ENCODE peak calls at places on chromosomes 2 and 18, in eight cellular contexts. One of them, this sample, is unnamed.

GRCh38 chr2:86231680-86232372 is 32.6 kb downstream of the MRPL35 start:
- DNase-seq in gastrocnemius medialis: no peak
- DNase-seq in upper lobe of right lung: no peak
- DNase-seq in K562: no peak
- DNase-seq in Peyer's patch: no peak
- DNase-seq in fibroblast of lung: no peak
- DNase-seq in upper lobe of left lung: no peak
- DNase-seq in A549: no peak
- DNase-seq in this sample: no peak

GRCh38 chr18:60549338-60549960 is 176.9 kb upstream of the MC4R start:
- DNase-seq in gastrocnemius medialis: no peak
- DNase-seq in upper lobe of right lung: no peak
- DNase-seq in K562: peak; percentile 9
- DNase-seq in Peyer's patch: no peak
- DNase-seq in fibroblast of lung: peak; percentile 70
- DNase-seq in upper lobe of left lung: no peak
- DNase-seq in A549: peak; percentile 58
- DNase-seq in this sample: peak; percentile 83

GRCh38 chr2:111676423-111676822 is 207.6 kb downstream of the ANAPC1 start:
- DNase-seq in gastrocnemius medialis: no peak
- DNase-seq in upper lobe of right lung: no peak
- DNase-seq in K562: no peak
- DNase-seq in Peyer's patch: no peak
- DNase-seq in fibroblast of lung: peak; percentile 34
- DNase-seq in upper lobe of left lung: no peak
- DNase-seq in A549: no peak
- DNase-seq in this sample: peak; percentile 38

GRCh38 chr2:20052872-20053281 is 1.4 kb upstream of the LAPTM4A start:
- DNase-seq in gastrocnemius medialis: peak; percentile 50
- DNase-seq in upper lobe of right lung: peak; percentile 85
- DNase-seq in K562: peak; percentile 83
- DNase-seq in Peyer's patch: no peak
- DNase-seq in fibroblast of lung: peak; percentile 85
- DNase-seq in upper lobe of left lung: no peak
- DNase-seq in A549: peak; percentile 81
- DNase-seq in this sample: peak; percentile 88

GRCh38 chr2:56357655-56358295 is 174.0 kb downstream of the CCDC85A start:
- DNase-seq in gastrocnemius medialis: no peak
- DNase-seq in upper lobe of right lung: no peak
- DNase-seq in K562: no peak
- DNase-seq in Peyer's patch: no peak
- DNase-seq in fibroblast of lung: peak; percentile 62
- DNase-seq in upper lobe of left lung: no peak
- DNase-seq in A549: no peak
- DNase-seq in this sample: no peak

GRCh38 chr18:77376043-77376732 is 126.5 kb downstream of the GALR1 start:
- DNase-seq in gastrocnemius medialis: no peak
- DNase-seq in upper lobe of right lung: no peak
- DNase-seq in K562: no peak
- DNase-seq in Peyer's patch: no peak
- DNase-seq in fibroblast of lung: peak; percentile 8
- DNase-seq in upper lobe of left lung: no peak
- DNase-seq in A549: no peak
- DNase-seq in this sample: no peak

GRCh38 chr2:37338933-37339332 is 5.5 kb upstream of the QPCT start:
- DNase-seq in gastrocnemius medialis: no peak
- DNase-seq in upper lobe of right lung: no peak
- DNase-seq in K562: no peak
- DNase-seq in Peyer's patch: no peak
- DNase-seq in fibroblast of lung: no peak
- DNase-seq in upper lobe of left lung: no peak
- DNase-seq in A549: no peak
- DNase-seq in this sample: no peak

GRCh38 chr2:204849887-204850286 is 304.6 kb downstream of the PARD3B start:
- DNase-seq in gastrocnemius medialis: no peak
- DNase-seq in upper lobe of right lung: no peak
- DNase-seq in K562: no peak
- DNase-seq in Peyer's patch: no peak
- DNase-seq in fibroblast of lung: no peak
- DNase-seq in upper lobe of left lung: no peak
- DNase-seq in A549: no peak
- DNase-seq in this sample: no peak

GRCh38 chr2:24209389-24210105 is 34.7 kb downstream of the FAM228A start:
- DNase-seq in gastrocnemius medialis: no peak
- DNase-seq in upper lobe of right lung: no peak
- DNase-seq in K562: no peak
- DNase-seq in Peyer's patch: no peak
- DNase-seq in fibroblast of lung: no peak
- DNase-seq in upper lobe of left lung: peak; percentile 25
- DNase-seq in A549: no peak
- DNase-seq in this sample: no peak

GRCh38 chr2:101442042-101442666 is 32.8 kb downstream of the RFX8 start:
- DNase-seq in gastrocnemius medialis: no peak
- DNase-seq in upper lobe of right lung: no peak
- DNase-seq in K562: no peak
- DNase-seq in Peyer's patch: no peak
- DNase-seq in fibroblast of lung: peak; percentile 83
- DNase-seq in upper lobe of left lung: no peak
- DNase-seq in A549: no peak
- DNase-seq in this sample: no peak

GRCh38 chr2:233838726-233839446 is 15.4 kb downstream of the HJURP start:
- DNase-seq in gastrocnemius medialis: no peak
- DNase-seq in upper lobe of right lung: peak; percentile 26
- DNase-seq in K562: no peak
- DNase-seq in Peyer's patch: peak; percentile 9
- DNase-seq in fibroblast of lung: no peak
- DNase-seq in upper lobe of left lung: no peak
- DNase-seq in A549: no peak
- DNase-seq in this sample: no peak

GRCh38 chr18:76264073-76264472 is 231.0 kb downstream of the ZNF516 start:
- DNase-seq in gastrocnemius medialis: no peak
- DNase-seq in upper lobe of right lung: no peak
- DNase-seq in K562: no peak
- DNase-seq in Peyer's patch: no peak
- DNase-seq in fibroblast of lung: no peak
- DNase-seq in upper lobe of left lung: no peak
- DNase-seq in A549: no peak
- DNase-seq in this sample: no peak

GRCh38 chr2:241878007-241878970 is 8.8 kb downstream of the RTP5 start:
- DNase-seq in gastrocnemius medialis: peak; percentile 50
- DNase-seq in upper lobe of right lung: peak; percentile 83
- DNase-seq in K562: peak; percentile 62
- DNase-seq in Peyer's patch: peak; percentile 67
- DNase-seq in fibroblast of lung: peak; percentile 56
- DNase-seq in upper lobe of left lung: peak; percentile 95
- DNase-seq in A549: peak; percentile 73
- DNase-seq in this sample: peak; percentile 78

GRCh38 chr2:1497122-1497611 is 83.9 kb downstream of the TPO start:
- DNase-seq in gastrocnemius medialis: no peak
- DNase-seq in upper lobe of right lung: peak; percentile 55
- DNase-seq in K562: no peak
- DNase-seq in Peyer's patch: no peak
- DNase-seq in fibroblast of lung: no peak
- DNase-seq in upper lobe of left lung: peak; percentile 51
- DNase-seq in A549: no peak
- DNase-seq in this sample: no peak

GRCh38 chr2:111667542-111668273 is 216.3 kb downstream of the ANAPC1 start:
- DNase-seq in gastrocnemius medialis: no peak
- DNase-seq in upper lobe of right lung: no peak
- DNase-seq in K562: no peak
- DNase-seq in Peyer's patch: no peak
- DNase-seq in fibroblast of lung: peak; percentile 59
- DNase-seq in upper lobe of left lung: no peak
- DNase-seq in A549: peak; percentile 42
- DNase-seq in this sample: peak; percentile 89

GRCh38 chr2:38907743-38908562 is 18.3 kb downstream of the ARHGEF33 start:
- DNase-seq in gastrocnemius medialis: no peak
- DNase-seq in upper lobe of right lung: no peak
- DNase-seq in K562: no peak
- DNase-seq in Peyer's patch: no peak
- DNase-seq in fibroblast of lung: no peak
- DNase-seq in upper lobe of left lung: no peak
- DNase-seq in A549: no peak
- DNase-seq in this sample: no peak

GRCh38 chr2:219911541-219911940 is 284.1 kb downstream of the SLC4A3 start:
- DNase-seq in gastrocnemius medialis: no peak
- DNase-seq in upper lobe of right lung: no peak
- DNase-seq in K562: no peak
- DNase-seq in Peyer's patch: no peak
- DNase-seq in fibroblast of lung: peak; percentile 47
- DNase-seq in upper lobe of left lung: no peak
- DNase-seq in A549: no peak
- DNase-seq in this sample: peak; percentile 2

GRCh38 chr2:12856934-12857660 is 140.4 kb downstream of the TRIB2 start:
- DNase-seq in gastrocnemius medialis: no peak
- DNase-seq in upper lobe of right lung: no peak
- DNase-seq in K562: no peak
- DNase-seq in Peyer's patch: no peak
- DNase-seq in fibroblast of lung: peak; percentile 95
- DNase-seq in upper lobe of left lung: no peak
- DNase-seq in A549: no peak
- DNase-seq in this sample: no peak
- H3K4me1 ChIP-seq in gastrocnemius medialis: no peaks in the 10 kb centered on the region
- H3K4me1 ChIP-seq in upper lobe of right lung: peaks cover 4% of the 10 kb centered on the region
- H3K4me1 ChIP-seq in K562: no peaks in the 10 kb centered on the region
- H3K4me1 ChIP-seq in Peyer's patch: no peaks in the 10 kb centered on the region
- H3K4me1 ChIP-seq in fibroblast of lung: peaks cover 17% of the 10 kb centered on the region
- H3K4me1 ChIP-seq in upper lobe of left lung: peaks cover 16% of the 10 kb centered on the region
- H3K4me1 ChIP-seq in A549: no peaks in the 10 kb centered on the region
- H3K4me1 ChIP-seq in this sample: no peaks in the 10 kb centered on the region

GRCh38 chr2:8528863-8529262 is 153.0 kb upstream of the ID2 start:
- DNase-seq in gastrocnemius medialis: no peak
- DNase-seq in upper lobe of right lung: no peak
- DNase-seq in K562: no peak
- DNase-seq in Peyer's patch: no peak
- DNase-seq in fibroblast of lung: no peak
- DNase-seq in upper lobe of left lung: no peak
- DNase-seq in A549: no peak
- DNase-seq in this sample: no peak
- H3K4me1 ChIP-seq in gastrocnemius medialis: peaks cover 9% of the 10 kb centered on the region
- H3K4me1 ChIP-seq in upper lobe of right lung: peaks cover 14% of the 10 kb centered on the region
- H3K4me1 ChIP-seq in K562: peaks cover 20% of the 10 kb centered on the region
- H3K4me1 ChIP-seq in Peyer's patch: no peaks in the 10 kb centered on the region
- H3K4me1 ChIP-seq in fibroblast of lung: no peaks in the 10 kb centered on the region
- H3K4me1 ChIP-seq in upper lobe of left lung: peaks cover 13% of the 10 kb centered on the region
- H3K4me1 ChIP-seq in A549: no peaks in the 10 kb centered on the region
- H3K4me1 ChIP-seq in this sample: peaks cover 10% of the 10 kb centered on the region

GRCh38 chr2:68740184-68740914 is 5.7 kb downstream of the ARHGAP25 start:
- DNase-seq in gastrocnemius medialis: no peak
- DNase-seq in upper lobe of right lung: no peak
- DNase-seq in K562: no peak
- DNase-seq in Peyer's patch: no peak
- DNase-seq in fibroblast of lung: peak; percentile 71
- DNase-seq in upper lobe of left lung: no peak
- DNase-seq in A549: no peak
- DNase-seq in this sample: peak; percentile 60

GRCh38 chr2:68741238-68741637 is 6.6 kb downstream of the ARHGAP25 start:
- DNase-seq in gastrocnemius medialis: no peak
- DNase-seq in upper lobe of right lung: no peak
- DNase-seq in K562: no peak
- DNase-seq in Peyer's patch: no peak
- DNase-seq in fibroblast of lung: peak; percentile 53
- DNase-seq in upper lobe of left lung: no peak
- DNase-seq in A549: no peak
- DNase-seq in this sample: no peak

GRCh38 chr2:68742638-68743037 is 8.0 kb downstream of the ARHGAP25 start:
- DNase-seq in gastrocnemius medialis: no peak
- DNase-seq in upper lobe of right lung: no peak
- DNase-seq in K562: no peak
- DNase-seq in Peyer's patch: peak; percentile 70
- DNase-seq in fibroblast of lung: no peak
- DNase-seq in upper lobe of left lung: no peak
- DNase-seq in A549: no peak
- DNase-seq in this sample: no peak

GRCh38 chr2:68743531-68743930 is 8.9 kb downstream of the ARHGAP25 start:
- DNase-seq in gastrocnemius medialis: no peak
- DNase-seq in upper lobe of right lung: no peak
- DNase-seq in K562: no peak
- DNase-seq in Peyer's patch: peak; percentile 14
- DNase-seq in fibroblast of lung: no peak
- DNase-seq in upper lobe of left lung: no peak
- DNase-seq in A549: no peak
- DNase-seq in this sample: no peak

GRCh38 chr2:68741805-68742306 is 7.2 kb downstream of the ARHGAP25 start:
- DNase-seq in gastrocnemius medialis: no peak
- DNase-seq in upper lobe of right lung: no peak
- DNase-seq in K562: no peak
- DNase-seq in Peyer's patch: no peak
- DNase-seq in fibroblast of lung: no peak
- DNase-seq in upper lobe of left lung: no peak
- DNase-seq in A549: no peak
- DNase-seq in this sample: no peak
- H3K4me1 ChIP-seq in gastrocnemius medialis: no peaks in the 10 kb centered on the region
- H3K4me1 ChIP-seq in upper lobe of right lung: peaks cover 39% of the 10 kb centered on the region
- H3K4me1 ChIP-seq in K562: no peaks in the 10 kb centered on the region
- H3K4me1 ChIP-seq in Peyer's patch: peaks cover 14% of the 10 kb centered on the region
- H3K4me1 ChIP-seq in fibroblast of lung: no peaks in the 10 kb centered on the region
- H3K4me1 ChIP-seq in upper lobe of left lung: peaks cover 21% of the 10 kb centered on the region
- H3K4me1 ChIP-seq in A549: no peaks in the 10 kb centered on the region
- H3K4me1 ChIP-seq in this sample: no peaks in the 10 kb centered on the region

DNA sequence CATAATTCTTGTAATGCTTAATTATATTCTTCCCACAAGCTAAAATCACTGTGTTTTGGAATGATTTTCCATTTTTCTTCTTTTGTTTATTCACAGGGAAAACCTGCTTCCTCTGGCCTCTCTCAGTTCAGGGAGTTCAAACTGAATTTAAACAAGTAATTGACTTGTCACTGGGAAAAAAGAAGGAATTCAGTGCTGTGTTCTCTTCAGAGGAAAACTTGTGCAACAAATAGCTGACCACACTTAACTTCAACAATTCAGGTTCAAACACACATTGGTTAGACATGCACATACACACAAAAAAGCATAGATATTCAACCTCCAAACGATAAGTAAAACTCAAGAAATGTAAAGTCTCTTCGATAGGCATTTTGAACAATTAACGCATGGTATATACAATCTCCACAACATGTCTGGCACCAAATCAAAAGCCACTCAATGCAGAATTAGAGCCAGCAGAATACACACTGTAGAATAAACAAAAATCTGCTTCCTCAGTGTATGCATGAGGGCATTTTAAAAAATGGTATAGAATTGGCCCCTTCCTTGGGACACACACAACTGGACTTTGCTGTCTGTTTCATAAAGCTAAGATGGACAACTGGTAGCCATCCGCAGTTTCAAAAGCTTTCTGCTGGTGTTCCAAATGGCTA is 269.0 kb downstream of the TCF4 start:
- DNase-seq in gastrocnemius medialis: no peak
- DNase-seq in upper lobe of right lung: no peak
- DNase-seq in K562: no peak
- DNase-seq in Peyer's patch: no peak
- DNase-seq in fibroblast of lung: peak; percentile 74
- DNase-seq in upper lobe of left lung: no peak
- DNase-seq in A549: no peak
- DNase-seq in this sample: peak; percentile 63
- H3K4me1 ChIP-seq in gastrocnemius medialis: peaks cover 70% of the 10 kb centered on the region
- H3K4me1 ChIP-seq in upper lobe of right lung: peaks cover 12% of the 10 kb centered on the region
- H3K4me1 ChIP-seq in K562: no peaks in the 10 kb centered on the region
- H3K4me1 ChIP-seq in Peyer's patch: no peaks in the 10 kb centered on the region
- H3K4me1 ChIP-seq in fibroblast of lung: peaks cover 3% of the 10 kb centered on the region
- H3K4me1 ChIP-seq in upper lobe of left lung: peaks cover 9% of the 10 kb centered on the region
- H3K4me1 ChIP-seq in A549: no peaks in the 10 kb centered on the region
- H3K4me1 ChIP-seq in this sample: peaks cover 10% of the 10 kb centered on the region

GRCh38 chr2:119766944-119767343 is 7.2 kb downstream of the PTPN4 start:
- DNase-seq in gastrocnemius medialis: peak; percentile 18
- DNase-seq in upper lobe of right lung: no peak
- DNase-seq in K562: no peak
- DNase-seq in Peyer's patch: no peak
- DNase-seq in fibroblast of lung: no peak
- DNase-seq in upper lobe of left lung: no peak
- DNase-seq in A549: no peak
- DNase-seq in this sample: no peak
- H3K4me1 ChIP-seq in gastrocnemius medialis: peaks cover 57% of the 10 kb centered on the region
- H3K4me1 ChIP-seq in upper lobe of right lung: peaks cover 8% of the 10 kb centered on the region
- H3K4me1 ChIP-seq in K562: no peaks in the 10 kb centered on the region
- H3K4me1 ChIP-seq in Peyer's patch: no peaks in the 10 kb centered on the region
- H3K4me1 ChIP-seq in fibroblast of lung: no peaks in the 10 kb centered on the region
- H3K4me1 ChIP-seq in upper lobe of left lung: no peaks in the 10 kb centered on the region
- H3K4me1 ChIP-seq in A549: peaks cover 37% of the 10 kb centered on the region
- H3K4me1 ChIP-seq in this sample: peaks cover 32% of the 10 kb centered on the region

This sample was measured in cardiac muscle cell.